ENCODE peak calls at places on chromosome 16, in nine cellular contexts. A is upper lobe of right lung; M is lower lobe of right lung; V is effector memory CD4-positive, alpha-beta T cell; J is neural progenitor cell; R is Karpas-422; H is A549; L is pancreas; U is hepatocyte. G is an unnamed sample.

GRCh38 chr16:84947022-84947421 is 64.3 kb downstream of the ZDHHC7 start:
- DNase-seq in A (no peak), M (no peak), V (no peak), J (no peak), R (no peak), H (no peak), L (no peak), U (peak; percentile 69), G (no peak)

GRCh38 chr16:84032458-84033178 is 10.0 kb downstream of the SLC38A8 start:
- DNase-seq in A (no peak), M (no peak), V (no peak), J (peak; percentile 89), R (no peak), H (no peak), L (no peak), U (no peak), G (no peak)

GRCh38 chr16:3812469-3813172 is 67.9 kb downstream of the CREBBP start:
- DNase-seq in A (no peak), M (no peak), V (no peak), J (no peak), R (no peak), H (no peak), L (no peak), U (no peak), G (no peak)

GRCh38 chr16:28155293-28155692 is 56.5 kb downstream of the XPO6 start:
- DNase-seq in A (no peak), M (no peak), V (no peak), J (no peak), R (no peak), H (no peak), L (no peak), U (no peak), G (no peak)

GRCh38 chr16:71360378-71360777 is 1.9 kb downstream of the CALB2 start:
- DNase-seq in A (no peak), M (no peak), V (no peak), J (no peak), R (no peak), H (peak; percentile 80), L (no peak), U (peak; percentile 63), G (no peak)

GRCh38 chr16:4847774-4848587 is 700 bp downstream of the UBN1 start:
- DNase-seq in A (peak; percentile 79), M (peak; percentile 67), V (peak; percentile 7), J (peak; percentile 75), R (peak; percentile 75), H (peak; percentile 45), L (peak; percentile 77), U (peak; percentile 66), G (no peak)

GRCh38 chr16:81457326-81458133 is 12.9 kb downstream of the CMIP start:
- DNase-seq in A (no peak), M (no peak), V (no peak), J (no peak), R (no peak), H (peak; percentile 75), L (no peak), U (peak; percentile 75), G (no peak)

GRCh38 chr16:89759742-89760366 is 38.5 kb downstream of the ZNF276 start:
- DNase-seq in A (no peak), M (no peak), V (peak; percentile 31), J (no peak), R (peak; percentile 36), H (no peak), L (no peak), U (no peak), G (no peak)

GRCh38 chr16:88451586-88452484 is 1.2 kb upstream of the ZFPM1 start:
- DNase-seq in A (no peak), M (no peak), V (no peak), J (no peak), R (peak; percentile 64), H (no peak), L (no peak), U (no peak), G (no peak)

GRCh38 chr16:24699151-24699723 is 30.2 kb upstream of the TNRC6A start:
- DNase-seq in A (no peak), M (no peak), V (no peak), J (no peak), R (no peak), H (no peak), L (no peak), U (no peak), G (no peak)
- H3K27ac ChIP-seq in A (no peak overlapping the region), M (no peak overlapping the region), V (no peak overlapping the region), J (no peak overlapping the region), R (no peak overlapping the region), H (peak overlapping the region; percentile 87), L (no peak overlapping the region), U (no peak overlapping the region), G (no peak overlapping the region)

GRCh38 chr16:14298374-14299122 is 227.4 kb downstream of the MRTFB start:
- DNase-seq in A (peak; percentile 49), M (no peak), V (no peak), J (no peak), R (peak; percentile 52), H (no peak), L (no peak), U (no peak), G (no peak)

GRCh38 chr16:14302399-14303181 is 231.5 kb downstream of the MRTFB start:
- DNase-seq in A (no peak), M (no peak), V (no peak), J (peak; percentile 79), R (peak; percentile 84), H (peak; percentile 61), L (peak; percentile 75), U (peak; percentile 42), G (peak; percentile 59)

GRCh38 chr16:14301150-14302030 is 230.3 kb downstream of the MRTFB start:
- DNase-seq in A (peak; percentile 69), M (no peak), V (no peak), J (peak; percentile 42), R (peak; percentile 67), H (peak; percentile 79), L (no peak), U (peak; percentile 28), G (no peak)

GRCh38 chr16:14302031-14302398 is 230.9 kb downstream of the MRTFB start:
- DNase-seq in A (peak; percentile 77), M (no peak), V (no peak), J (peak; percentile 82), R (peak; percentile 93), H (peak; percentile 81), L (peak; percentile 86), U (peak; percentile 87), G (no peak)

GRCh38 chr16:14300631-14301149 is 229.6 kb downstream of the MRTFB start:
- DNase-seq in A (peak; percentile 79), M (peak; percentile 65), V (no peak), J (peak; percentile 62), R (peak; percentile 90), H (peak; percentile 91), L (peak; percentile 74), U (peak; percentile 86), G (peak; percentile 48)
- H3K27ac ChIP-seq in A (peak overlapping the region; percentile 3), M (peak overlapping the region; percentile 49), V (no peak overlapping the region), J (no peak overlapping the region), R (peak overlapping the region; percentile 62), H (peak overlapping the region; percentile 100), L (peak overlapping the region; percentile 75), U (no peak overlapping the region), G (no peak overlapping the region)

DNA sequence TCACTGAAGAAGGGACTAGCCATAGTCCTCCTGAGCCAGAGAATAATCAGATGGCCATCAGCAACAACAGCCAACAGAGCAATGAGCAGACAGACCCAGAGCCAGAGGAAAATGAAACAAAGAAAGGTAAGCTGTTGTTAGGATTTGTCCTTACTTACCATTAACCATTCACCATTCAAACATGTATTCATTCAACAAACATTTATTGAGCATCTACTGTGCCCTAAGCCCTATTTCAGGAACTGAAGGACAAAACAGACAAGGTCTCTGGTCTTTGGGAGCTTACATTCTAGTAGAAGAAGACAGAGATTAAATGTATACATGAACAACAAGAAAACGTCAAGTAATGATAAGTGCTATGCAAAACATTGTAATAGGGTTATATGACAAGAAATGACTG is 19.3 kb downstream of the OGFOD1 start:
- DNase-seq in A (no peak), M (no peak), V (no peak), J (no peak), R (no peak), H (no peak), L (no peak), U (no peak), G (no peak)
- H3K27ac ChIP-seq in A (no peak overlapping the region), M (no peak overlapping the region), V (no peak overlapping the region), J (no peak overlapping the region), R (no peak overlapping the region), H (no peak overlapping the region), L (no peak overlapping the region), U (no peak overlapping the region), G (no peak overlapping the region)

GRCh38 chr16:68244903-68245853 is at the start of gene PLA2G15:
- DNase-seq in A (peak; percentile 98), M (peak; percentile 96), V (peak; percentile 95), J (peak; percentile 97), R (peak; percentile 98), H (peak; percentile 95), L (peak; percentile 98), U (peak; percentile 96), G (peak; percentile 93)
- H3K27ac ChIP-seq in A (peak within 1 kb of the TSS; percentile 74), M (peak within 1 kb of the TSS; percentile 81), V (peak within 1 kb of the TSS; percentile 58), J (no peak within 1 kb of the TSS), R (no peak within 1 kb of the TSS), H (peak within 1 kb of the TSS; percentile 69), L (no peak within 1 kb of the TSS), U (peak within 1 kb of the TSS; percentile 26), G (peak within 1 kb of the TSS; percentile 80)